ENCODE peak calls at places on chromosomes 7 and 10, in seven cellular contexts. L, G, P, Z, I, Q and J are unnamed samples.

GRCh38 chr7:117531845-117532244 is 52.0 kb downstream of the CFTR start:
- ATAC-seq in L (no peak), G (no peak), P (no peak), Z (no peak), I (no peak), Q (no peak), J (no peak)

GRCh38 chr10:24209946-24210491 is 1.1 kb downstream of the KIAA1217 start:
- ATAC-seq in L (peak), G (peak), P (peak), Z (peak), I (no peak), Q (peak), J (no peak)

GRCh38 chr7:112970771-112971170 is 115.9 kb downstream of the GPR85 start:
- ATAC-seq in L (peak), G (no peak), P (no peak), Z (no peak), I (no peak), Q (peak), J (no peak)

GRCh38 chr7:159017741-159018140 is 126.9 kb downstream of the VIPR2 start:
- ATAC-seq in L (no peak), G (peak), P (peak), Z (no peak), I (no peak), Q (no peak), J (no peak)

GRCh38 chr10:43263551-43264323 is 3.1 kb downstream of the RASGEF1A start:
- ATAC-seq in L (no peak), G (no peak), P (no peak), Z (no peak), I (no peak), Q (peak), J (no peak)

GRCh38 chr10:43315535-43316245 is 48.8 kb upstream of the RASGEF1A start:
- ATAC-seq in L (no peak), G (no peak), P (no peak), Z (no peak), I (no peak), Q (no peak), J (peak)

GRCh38 chr7:2115739-2116065 is 117.0 kb downstream of the MAD1L1 start:
- ATAC-seq in L (no peak), G (no peak), P (no peak), Z (peak), I (no peak), Q (no peak), J (no peak)

GRCh38 chr10:89158446-89158845 is 48.7 kb downstream of the CH25H start:
- ATAC-seq in L (no peak), G (no peak), P (no peak), Z (no peak), I (no peak), Q (no peak), J (no peak)

GRCh38 chr10:12165992-12166775 is 29.5 kb downstream of the NUDT5 start:
- ATAC-seq in L (peak), G (no peak), P (no peak), Z (no peak), I (no peak), Q (no peak), J (no peak)

GRCh38 chr10:23373156-23373555 is 28.6 kb upstream of the C10orf67 start:
- ATAC-seq in L (no peak), G (no peak), P (no peak), Z (no peak), I (no peak), Q (no peak), J (no peak)

GRCh38 chr7:17618652-17618974 is 320.2 kb downstream of the AHR start:
- ATAC-seq in L (no peak), G (no peak), P (no peak), Z (no peak), I (no peak), Q (peak), J (no peak)

GRCh38 chr7:88758355-88759215 is 915 bp upstream of the ZNF804B start:
- ATAC-seq in L (peak), G (no peak), P (no peak), Z (peak), I (no peak), Q (peak), J (no peak)